ENCODE peak calls at places on chromosome 11, in nine cellular contexts. X is hypothalamus, I is nucleus accumbens, T is SK-N-SH, Z is SJSA1, P is T-helper 1 cell, E is GM23338, K is HS-5, R is NCI-H446 treated with DMSO at 0.1 percent for 48 hours. H is an unnamed sample.

GRCh38 chr11:44959064-44959463 is 8.4 kb upstream of the TP53I11 start:
- DNase-seq in P (no peak), R (no peak), I (no peak), K (no peak), E (no peak), T (no peak), Z (no peak), X (no peak), H (no peak)

GRCh38 chr11:3080733-3081385 is 23.6 kb upstream of the CARS1 start:
- DNase-seq in P (no peak), K (no peak), X (no peak), R (no peak), E (no peak), I (no peak), T (no peak), Z (no peak), H (no peak)

GRCh38 chr11:33507967-33508366 is 192.7 kb downstream of the C11orf91 start:
- DNase-seq in R (no peak), T (no peak), X (no peak), K (no peak), Z (no peak), I (no peak), P (no peak), E (peak), H (peak)

GRCh38 chr11:27460571-27460970 is 12.0 kb downstream of the LGR4 start:
- DNase-seq in I (no peak), R (no peak), K (no peak), E (no peak), Z (no peak), X (no peak), T (no peak), P (no peak), H (no peak)

GRCh38 chr11:95778699-95779098 is 10.9 kb downstream of the FAM76B start:
- DNase-seq in E (no peak), I (no peak), P (no peak), T (no peak), Z (no peak), K (no peak), R (no peak), X (no peak), H (no peak)

GRCh38 chr11:66891849-66892660 is 35.2 kb downstream of the LRFN4 start:
- DNase-seq in T (no peak), R (no peak), K (peak), X (no peak), P (no peak), I (no peak), Z (peak), E (peak), H (peak)

GRCh38 chr11:47532597-47533213 is 20.2 kb downstream of the CELF1 start:
- DNase-seq in X (no peak), I (no peak), T (peak), Z (no peak), K (no peak), P (no peak), E (no peak), R (no peak), H (peak)

GRCh38 chr11:44611687-44612437 is 46.4 kb downstream of the CD82 start:
- DNase-seq in K (no peak), X (no peak), E (no peak), P (peak), I (no peak), R (no peak), T (no peak), Z (no peak), H (no peak)

GRCh38 chr11:114285599-114285998 is 10.6 kb upstream of the NNMT start:
- DNase-seq in T (no peak), K (peak), R (no peak), I (no peak), E (peak), Z (peak), P (no peak), X (no peak), H (no peak)

GRCh38 chr11:116730568-116730967 is 42.2 kb downstream of the BUD13 start:
- DNase-seq in K (no peak), P (no peak), R (peak), I (peak), T (no peak), Z (no peak), X (no peak), E (no peak), H (no peak)

GRCh38 chr11:62124186-62125113 is 639 bp downstream of the INCENP start:
- DNase-seq in E (peak), T (peak), I (no peak), R (no peak), X (no peak), P (no peak), K (no peak), Z (peak), H (peak)

GRCh38 chr11:66371627-66372415 is at the start of gene SLC29A2:
- DNase-seq in E (peak), R (peak), T (peak), X (peak), K (no peak), P (peak), I (peak), Z (peak), H (peak)

GRCh38 chr11:73521621-73522020 is 76.3 kb downstream of the FAM168A start:
- DNase-seq in K (no peak), Z (peak), E (no peak), I (no peak), R (peak), T (no peak), P (no peak), X (no peak), H (no peak)

H was measured in cardiac muscle cell.